ENCODE peak calls at places on chromosomes 2 and 18, in six cellular contexts. F is keratinocyte, M is fibroblast of pulmonary artery, H is AG09309, U is MM.1S, X is HepG2. N is an unnamed sample.

GRCh38 chr2:238096311-238097011 is 3.7 kb upstream of the ESPNL start:
- DNase-seq in M (no peak), F (no peak), U (no peak), H (no peak), X (no peak), N (peak; percentile 45)

GRCh38 chr2:52340185-52340584 is 1308.3 kb upstream of the NRXN1 start:
- DNase-seq in H (no peak), U (no peak), X (no peak), F (no peak), M (no peak), N (peak; percentile 49)

GRCh38 chr2:236600158-236600557 is 30.5 kb downstream of the ACKR3 start:
- DNase-seq in U (no peak), H (no peak), F (no peak), X (no peak), M (no peak), N (no peak)

GRCh38 chr2:104755026-104755856 is 98.7 kb upstream of the POU3F3 start:
- DNase-seq in M (no peak), F (no peak), X (no peak), U (no peak), H (no peak), N (no peak)

GRCh38 chr2:236659758-236660150 is 90.1 kb downstream of the ACKR3 start:
- DNase-seq in F (no peak), M (peak; percentile 17), X (no peak), H (no peak), U (no peak), N (no peak)

GRCh38 chr2:54572262-54572635 is 116.1 kb downstream of the SPTBN1 start:
- DNase-seq in H (peak; percentile 87), F (no peak), X (peak; percentile 93), M (peak; percentile 90), U (no peak), N (peak; percentile 90)

GRCh38 chr2:14634223-14634884 is 1.8 kb downstream of the LRATD1 start:
- DNase-seq in M (peak; percentile 44), H (no peak), U (peak; percentile 31), X (peak; percentile 11), F (no peak), N (peak; percentile 60)

GRCh38 chr2:9281145-9281544 is 74.5 kb downstream of the ASAP2 start:
- DNase-seq in U (no peak), M (no peak), H (no peak), F (no peak), X (no peak), N (no peak)

GRCh38 chr2:128494307-128494639 is 175.6 kb upstream of the HS6ST1 start:
- DNase-seq in H (no peak), F (no peak), U (no peak), M (no peak), X (no peak), N (peak; percentile 5)

GRCh38 chr2:100482741-100483140 is 12.5 kb downstream of the NMS start:
- DNase-seq in U (no peak), H (no peak), X (no peak), M (peak; percentile 1), F (no peak), N (peak; percentile 5)

GRCh38 chr2:43131890-43132522 is 94.4 kb downstream of the ZFP36L2 start:
- DNase-seq in M (no peak), U (no peak), X (no peak), F (peak; percentile 70), H (no peak), N (no peak)

GRCh38 chr2:8893978-8894820 is 56.8 kb upstream of the KIDINS220 start:
- DNase-seq in H (no peak), F (no peak), M (peak; percentile 43), X (no peak), U (no peak), N (peak; percentile 22)

GRCh38 chr2:196262606-196263005 is 91.2 kb upstream of the STK17B start:
- DNase-seq in X (no peak), F (no peak), U (peak; percentile 43), H (no peak), M (no peak), N (no peak)
- H3K4me3 ChIP-seq in X (no peak overlapping the region), F (no peak overlapping the region), U (peak overlapping the region; percentile 33), H (no peak overlapping the region), M (no peak overlapping the region), N (no peak overlapping the region)

DNA sequence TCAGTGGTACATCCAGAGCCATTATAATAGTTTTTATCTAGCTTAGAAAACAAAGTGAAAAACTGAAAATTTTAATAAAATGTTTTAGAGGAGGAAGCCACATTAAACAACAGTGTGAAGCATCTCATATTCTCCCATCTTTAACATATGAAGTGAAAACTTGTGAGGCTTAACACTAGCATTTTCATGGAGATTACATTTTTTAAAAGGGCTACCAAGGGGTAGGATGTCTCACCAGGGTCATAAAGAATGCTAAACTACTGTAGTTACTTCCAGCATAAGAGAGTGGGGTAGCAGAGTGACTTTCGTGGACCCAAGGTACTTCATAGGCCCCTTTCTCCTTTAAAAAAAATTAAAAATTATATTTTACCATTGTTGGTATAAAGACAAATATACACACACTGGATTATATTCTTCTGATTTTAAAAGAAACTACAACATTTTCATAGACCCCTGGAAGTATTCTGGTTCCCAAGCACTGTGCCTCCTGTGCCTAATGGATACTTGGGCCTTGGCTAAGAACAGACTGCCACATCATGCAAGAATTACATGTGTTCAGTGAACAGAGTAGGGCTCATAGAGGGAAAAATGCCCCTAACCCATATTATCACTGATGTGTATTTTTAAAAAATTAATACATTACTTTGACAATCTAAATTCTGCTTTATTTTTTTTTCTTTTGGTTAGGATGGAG is 148.4 kb downstream of the SLC39A10 start:
- DNase-seq in M (no peak), H (no peak), F (no peak), U (no peak), X (no peak), N (no peak)
- TF ChIP-seq CTCF in M (no peak), H (no peak), F (no peak), U (no peak), X (no peak), N (no peak)

DNA sequence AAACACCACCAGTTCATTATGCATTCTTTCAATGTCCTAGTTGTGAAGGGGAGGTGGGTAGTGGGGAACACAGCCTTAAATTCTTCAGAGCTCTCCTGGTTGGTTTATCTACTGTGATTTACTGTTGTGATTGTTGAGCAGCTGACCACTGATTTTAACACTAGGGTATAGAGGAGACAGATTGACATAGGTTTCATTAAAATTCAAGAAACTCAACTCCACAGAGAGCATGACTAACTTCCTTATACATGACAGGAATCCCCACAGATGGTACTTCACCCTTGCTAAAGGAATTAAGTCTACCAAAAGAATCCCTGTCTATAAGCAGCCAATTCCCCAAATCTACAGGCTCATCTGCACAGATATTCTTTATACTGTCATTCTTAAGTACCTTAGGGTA is 1377.8 kb upstream of the PIK3C3 start:
- DNase-seq in F (no peak), M (peak; percentile 3), X (no peak), U (no peak), H (no peak), N (peak; percentile 41)
- H3K4me3 ChIP-seq in F (no peak overlapping the region), M (no peak overlapping the region), X (no peak overlapping the region), U (no peak overlapping the region), H (no peak overlapping the region), N (no peak overlapping the region)

GRCh38 chr2:239878686-239879085 is 146.5 kb downstream of the NDUFA10 start:
- DNase-seq in M (no peak), X (no peak), F (no peak), U (no peak), H (no peak), N (no peak)
- TF ChIP-seq CTCF in M (no peak), X (no peak), F (no peak), U (no peak), H (no peak), N (no peak)

GRCh38 chr2:28662468-28663095 is 89.0 kb upstream of the PPP1CB start:
- DNase-seq in U (no peak), H (no peak), M (peak; percentile 63), X (no peak), F (no peak), N (peak; percentile 78)

GRCh38 chr2:28659127-28659526 is 92.5 kb upstream of the PPP1CB start:
- DNase-seq in M (no peak), U (no peak), X (no peak), F (no peak), H (no peak), N (no peak)

GRCh38 chr2:28662044-28662443 is 89.6 kb upstream of the PPP1CB start:
- DNase-seq in X (no peak), U (no peak), M (no peak), H (no peak), F (no peak), N (no peak)

GRCh38 chr2:28663359-28663758 is 88.3 kb upstream of the PPP1CB start:
- DNase-seq in M (peak; percentile 67), H (no peak), X (peak; percentile 51), F (no peak), U (no peak), N (peak; percentile 76)

GRCh38 chr2:28661589-28662001 is 90.0 kb upstream of the PPP1CB start:
- DNase-seq in H (no peak), M (peak; percentile 98), X (no peak), U (no peak), F (no peak), N (peak; percentile 99)
- H3K4me3 ChIP-seq in H (no peak overlapping the region), M (no peak overlapping the region), X (no peak overlapping the region), U (no peak overlapping the region), F (no peak overlapping the region), N (no peak overlapping the region)

GRCh38 chr2:63488118-63488713 is 100.1 kb downstream of the WDPCP start:
- DNase-seq in X (peak; percentile 21), U (peak; percentile 26), M (peak; percentile 67), F (no peak), H (no peak), N (peak; percentile 73)
- TF ChIP-seq CTCF in X (peak; percentile 67), U (peak; percentile 58), M (peak; percentile 89), F (peak; percentile 71), H (peak; percentile 77), N (peak; percentile 86)

DNA sequence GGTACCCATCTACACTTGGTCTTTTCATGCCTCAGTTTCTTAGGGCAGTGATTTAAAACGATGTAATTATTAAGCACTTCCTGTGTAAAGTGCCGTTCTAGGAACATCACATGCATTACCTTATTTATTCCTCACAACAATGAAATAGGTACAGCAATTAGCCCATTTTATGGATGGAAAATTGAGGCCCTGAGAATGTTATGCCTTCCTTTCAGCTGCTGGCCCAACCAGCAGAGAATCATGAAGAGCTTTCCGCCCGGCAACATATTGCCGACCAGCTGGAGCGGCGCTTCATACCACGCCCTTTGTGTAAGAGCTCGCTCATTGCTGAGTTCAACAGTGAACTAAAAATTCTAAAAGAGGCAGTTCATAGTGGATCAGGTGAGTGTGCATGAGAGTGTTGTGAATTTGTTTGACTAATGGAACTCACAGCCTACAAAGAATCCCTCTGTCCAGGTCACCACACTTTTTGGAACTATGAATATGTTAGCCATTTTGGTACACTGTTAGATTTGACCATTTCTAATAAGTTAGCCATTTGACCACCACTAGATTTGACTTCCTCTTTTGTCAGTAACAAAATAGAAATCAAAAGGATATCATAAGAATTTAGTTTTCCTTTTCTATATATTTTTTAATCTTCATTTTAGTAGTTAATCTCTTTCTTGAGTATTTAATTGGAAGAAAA is 25.6 kb upstream of the RPE start:
- DNase-seq in H (no peak), U (no peak), F (no peak), X (no peak), M (no peak), N (no peak)
- H3K4me3 ChIP-seq in H (no peak overlapping the region), U (no peak overlapping the region), F (no peak overlapping the region), X (no peak overlapping the region), M (no peak overlapping the region), N (no peak overlapping the region)

N was measured in choroid plexus epithelial cell.